ENCODE peak calls at places on chromosomes 4 and X, in six cellular contexts. U, J, H, E, W and Q are unnamed samples.

GRCh38 chr4:181147421-181147951 is 1095.7 kb upstream of the TENM3 start:
- DNase-seq in E (no peak), U (no peak), J (no peak), W (no peak), H (no peak), Q (no peak)

GRCh38 chrX:153723351-153724251 is 586 bp downstream of the BCAP31 start:
- DNase-seq in U (no peak), E (peak), W (no peak), J (peak), H (peak), Q (peak)

GRCh38 chrX:102659790-102660757 is 8.8 kb downstream of the GPRASP1 start:
- DNase-seq in W (peak), E (peak), H (peak), J (peak), U (peak), Q (peak)

GRCh38 chr4:84799318-84799717 is 167.2 kb downstream of the WDFY3 start:
- DNase-seq in E (no peak), W (no peak), H (no peak), U (no peak), J (no peak), Q (no peak)

GRCh38 chr4:176988226-176988625 is 195.5 kb upstream of the VEGFC start:
- DNase-seq in J (no peak), U (no peak), E (no peak), W (no peak), H (peak), Q (peak)

GRCh38 chrX:133045986-133046385 is 50.9 kb downstream of the USP26 start:
- DNase-seq in U (no peak), W (no peak), J (no peak), H (peak), E (peak), Q (peak)

GRCh38 chr4:22334155-22334554 is 181.7 kb downstream of the ADGRA3 start:
- DNase-seq in H (no peak), E (no peak), J (no peak), W (no peak), U (no peak), Q (no peak)

GRCh38 chr4:48653217-48654014 is 126.7 kb downstream of the FRYL start:
- DNase-seq in U (peak), J (no peak), E (peak), W (peak), H (peak), Q (peak)

GRCh38 chrX:134469481-134469880 is 9.5 kb downstream of the HPRT1 start:
- DNase-seq in J (no peak), U (no peak), E (peak), W (no peak), H (peak), Q (peak)

GRCh38 chr4:2935762-2936743 is 27.2 kb downstream of the NOP14 start:
- DNase-seq in H (no peak), E (peak), W (no peak), J (peak), U (no peak), Q (peak)

GRCh38 chr4:54971474-54971950 is 153.9 kb downstream of the KDR start:
- DNase-seq in U (no peak), H (peak), W (no peak), E (peak), J (peak), Q (peak)

GRCh38 chrX:2627272-2627867 is 63.7 kb upstream of the CD99 start:
- DNase-seq in E (peak), H (peak), J (peak), W (no peak), U (no peak), Q (peak)

GRCh38 chr4:156923525-156923924 is 48.1 kb downstream of the PDGFC start:
- DNase-seq in W (no peak), U (no peak), J (no peak), H (no peak), E (no peak), Q (no peak)

GRCh38 chrX:19699151-19699550 is 183.8 kb upstream of the MAP3K15 start:
- DNase-seq in W (no peak), H (no peak), U (no peak), E (no peak), J (no peak), Q (no peak)

GRCh38 chrX:155695419-155695818 is 82.7 kb upstream of the TMLHE start:
- DNase-seq in E (no peak), W (no peak), J (no peak), H (no peak), U (no peak), Q (no peak)

GRCh38 chrX:16867947-16868346 is 2.2 kb downstream of the RBBP7 start:
- DNase-seq in J (no peak), H (peak), E (peak), U (no peak), W (no peak), Q (no peak)

GRCh38 chr4:92969650-92970370 is 666.0 kb downstream of the GRID2 start:
- DNase-seq in H (peak), E (no peak), U (no peak), W (no peak), J (no peak), Q (peak)